ENCODE peak calls at places on chromosomes 12 and 14, in five cellular contexts. One of them, this sample, is unnamed.

GRCh38 chr12:116164263-116164817 is 113.2 kb downstream of the MED13L start:
- DNase-seq in H4: peak
- DNase-seq in substantia nigra: no peak
- DNase-seq in stimulated activated CD4-positive, alpha-beta T cell treated with anti-CD3 and anti-CD28 coated beads, Interleukin-12 subunit alpha, Interleukin-12 subunit beta, amount 100 ng/mL, for 4 hours: no peak
- DNase-seq in kidney tubule cell: peak
- DNase-seq in this sample: no peak

GRCh38 chr12:85280138-85280983 is at the start of gene ALX1:
- DNase-seq in H4: peak
- DNase-seq in substantia nigra: no peak
- DNase-seq in stimulated activated CD4-positive, alpha-beta T cell treated with anti-CD3 and anti-CD28 coated beads, Interleukin-12 subunit alpha, Interleukin-12 subunit beta, amount 100 ng/mL, for 4 hours: no peak
- DNase-seq in kidney tubule cell: peak
- DNase-seq in this sample: no peak

GRCh38 chr12:45914090-45914489 is 76.3 kb downstream of the SCAF11 start:
- DNase-seq in H4: no peak
- DNase-seq in substantia nigra: no peak
- DNase-seq in stimulated activated CD4-positive, alpha-beta T cell treated with anti-CD3 and anti-CD28 coated beads, Interleukin-12 subunit alpha, Interleukin-12 subunit beta, amount 100 ng/mL, for 4 hours: no peak
- DNase-seq in kidney tubule cell: peak
- DNase-seq in this sample: peak

GRCh38 chr14:32413967-32414640 is 85.0 kb downstream of the AKAP6 start:
- DNase-seq in H4: no peak
- DNase-seq in substantia nigra: no peak
- DNase-seq in stimulated activated CD4-positive, alpha-beta T cell treated with anti-CD3 and anti-CD28 coated beads, Interleukin-12 subunit alpha, Interleukin-12 subunit beta, amount 100 ng/mL, for 4 hours: no peak
- DNase-seq in kidney tubule cell: no peak
- DNase-seq in this sample: no peak

GRCh38 chr14:60002819-60003492 is 83.0 kb downstream of the LRRC9 start:
- DNase-seq in H4: no peak
- DNase-seq in substantia nigra: peak
- DNase-seq in stimulated activated CD4-positive, alpha-beta T cell treated with anti-CD3 and anti-CD28 coated beads, Interleukin-12 subunit alpha, Interleukin-12 subunit beta, amount 100 ng/mL, for 4 hours: no peak
- DNase-seq in kidney tubule cell: no peak
- DNase-seq in this sample: no peak

GRCh38 chr12:91952916-91953315 is 192.7 kb downstream of the BTG1 start:
- DNase-seq in H4: no peak
- DNase-seq in substantia nigra: no peak
- DNase-seq in stimulated activated CD4-positive, alpha-beta T cell treated with anti-CD3 and anti-CD28 coated beads, Interleukin-12 subunit alpha, Interleukin-12 subunit beta, amount 100 ng/mL, for 4 hours: no peak
- DNase-seq in kidney tubule cell: peak
- DNase-seq in this sample: no peak

GRCh38 chr12:42684171-42685071 is 94.9 kb upstream of the PRICKLE1 start:
- DNase-seq in H4: no peak
- DNase-seq in substantia nigra: no peak
- DNase-seq in stimulated activated CD4-positive, alpha-beta T cell treated with anti-CD3 and anti-CD28 coated beads, Interleukin-12 subunit alpha, Interleukin-12 subunit beta, amount 100 ng/mL, for 4 hours: no peak
- DNase-seq in kidney tubule cell: peak
- DNase-seq in this sample: peak

GRCh38 chr14:70972107-70972976 is 65.1 kb downstream of the PCNX1 start:
- DNase-seq in H4: peak
- DNase-seq in substantia nigra: peak
- DNase-seq in stimulated activated CD4-positive, alpha-beta T cell treated with anti-CD3 and anti-CD28 coated beads, Interleukin-12 subunit alpha, Interleukin-12 subunit beta, amount 100 ng/mL, for 4 hours: peak
- DNase-seq in kidney tubule cell: peak
- DNase-seq in this sample: peak

GRCh38 chr12:116484807-116485206 is 74.4 kb upstream of the MAP1LC3B2 start:
- DNase-seq in H4: no peak
- DNase-seq in substantia nigra: no peak
- DNase-seq in stimulated activated CD4-positive, alpha-beta T cell treated with anti-CD3 and anti-CD28 coated beads, Interleukin-12 subunit alpha, Interleukin-12 subunit beta, amount 100 ng/mL, for 4 hours: no peak
- DNase-seq in kidney tubule cell: no peak
- DNase-seq in this sample: no peak

GRCh38 chr12:53604581-53604980 is 21.6 kb downstream of the ATF7 start:
- DNase-seq in H4: no peak
- DNase-seq in substantia nigra: no peak
- DNase-seq in stimulated activated CD4-positive, alpha-beta T cell treated with anti-CD3 and anti-CD28 coated beads, Interleukin-12 subunit alpha, Interleukin-12 subunit beta, amount 100 ng/mL, for 4 hours: no peak
- DNase-seq in kidney tubule cell: no peak
- DNase-seq in this sample: no peak

GRCh38 chr12:116597886-116598285 is 38.7 kb downstream of the MAP1LC3B2 start:
- DNase-seq in H4: no peak
- DNase-seq in substantia nigra: no peak
- DNase-seq in stimulated activated CD4-positive, alpha-beta T cell treated with anti-CD3 and anti-CD28 coated beads, Interleukin-12 subunit alpha, Interleukin-12 subunit beta, amount 100 ng/mL, for 4 hours: no peak
- DNase-seq in kidney tubule cell: no peak
- DNase-seq in this sample: no peak

GRCh38 chr12:88036368-88036965 is 7.3 kb upstream of the C12orf50 start:
- DNase-seq in H4: no peak
- DNase-seq in substantia nigra: no peak
- DNase-seq in stimulated activated CD4-positive, alpha-beta T cell treated with anti-CD3 and anti-CD28 coated beads, Interleukin-12 subunit alpha, Interleukin-12 subunit beta, amount 100 ng/mL, for 4 hours: no peak
- DNase-seq in kidney tubule cell: peak
- DNase-seq in this sample: peak

GRCh38 chr12:80268924-80269749 is 169.8 kb downstream of the OTOGL start:
- DNase-seq in H4: peak
- DNase-seq in substantia nigra: no peak
- DNase-seq in stimulated activated CD4-positive, alpha-beta T cell treated with anti-CD3 and anti-CD28 coated beads, Interleukin-12 subunit alpha, Interleukin-12 subunit beta, amount 100 ng/mL, for 4 hours: no peak
- DNase-seq in kidney tubule cell: peak
- DNase-seq in this sample: peak

GRCh38 chr12:109718390-109718789 is 4.8 kb downstream of the FAM222A start:
- DNase-seq in H4: no peak
- DNase-seq in substantia nigra: peak
- DNase-seq in stimulated activated CD4-positive, alpha-beta T cell treated with anti-CD3 and anti-CD28 coated beads, Interleukin-12 subunit alpha, Interleukin-12 subunit beta, amount 100 ng/mL, for 4 hours: no peak
- DNase-seq in kidney tubule cell: no peak
- DNase-seq in this sample: no peak

GRCh38 chr14:21723431-21724045 is 49.9 kb upstream of the OR4E1 start:
- DNase-seq in H4: peak
- DNase-seq in substantia nigra: no peak
- DNase-seq in stimulated activated CD4-positive, alpha-beta T cell treated with anti-CD3 and anti-CD28 coated beads, Interleukin-12 subunit alpha, Interleukin-12 subunit beta, amount 100 ng/mL, for 4 hours: peak
- DNase-seq in kidney tubule cell: peak
- DNase-seq in this sample: peak

GRCh38 chr12:54598966-54599365 is 10.5 kb upstream of the PPP1R1A start:
- DNase-seq in H4: no peak
- DNase-seq in substantia nigra: no peak
- DNase-seq in stimulated activated CD4-positive, alpha-beta T cell treated with anti-CD3 and anti-CD28 coated beads, Interleukin-12 subunit alpha, Interleukin-12 subunit beta, amount 100 ng/mL, for 4 hours: no peak
- DNase-seq in kidney tubule cell: peak
- DNase-seq in this sample: no peak

GRCh38 chr14:27392153-27392552 is 794.3 kb upstream of the NOVA1 start:
- DNase-seq in H4: peak
- DNase-seq in substantia nigra: no peak
- DNase-seq in stimulated activated CD4-positive, alpha-beta T cell treated with anti-CD3 and anti-CD28 coated beads, Interleukin-12 subunit alpha, Interleukin-12 subunit beta, amount 100 ng/mL, for 4 hours: no peak
- DNase-seq in kidney tubule cell: peak
- DNase-seq in this sample: peak

This sample was measured in foreskin keratinocyte.